ENCODE peak calls at places on chromosomes 12 and 14, in nine cellular contexts. V is WTC11; K is kidney tubule cell; O is gastrocnemius medialis; M is tibial artery; C is central memory CD4-positive, alpha-beta T cell; B is CD4-positive, CD25-positive, alpha-beta regulatory T cell; Z is NB4; A is AG08395. R is an unnamed sample.

GRCh38 chr12:2667716-2668440 is 126.9 kb upstream of the FKBP4 start:
- DNase-seq in V (peak), K (no peak), O (no peak), M (no peak), C (no peak), B (no peak), Z (no peak), A (no peak), R (no peak)

GRCh38 chr14:59267046-59267445 is 78.6 kb downstream of the DAAM1 start:
- DNase-seq in V (no peak), K (peak), O (no peak), M (no peak), C (no peak), B (peak), Z (no peak), A (no peak), R (no peak)

GRCh38 chr14:32469388-32470160 is 140.5 kb downstream of the AKAP6 start:
- DNase-seq in V (no peak), K (peak), O (no peak), M (no peak), C (no peak), B (peak), Z (peak), A (peak), R (peak)

GRCh38 chr12:52245259-52245961 is 12.4 kb downstream of the KRT7 start:
- DNase-seq in V (no peak), K (peak), O (peak), M (no peak), C (no peak), B (no peak), Z (no peak), A (no peak), R (no peak)

GRCh38 chr14:99188721-99189120 is 83.3 kb downstream of the BCL11B start:
- DNase-seq in V (peak), K (no peak), O (no peak), M (no peak), C (peak), B (peak), Z (no peak), A (no peak), R (no peak)

GRCh38 chr12:114226241-114226928 is 179.6 kb downstream of the TBX5 start:
- DNase-seq in V (peak), K (no peak), O (no peak), M (no peak), C (no peak), B (no peak), Z (peak), A (no peak), R (no peak)

GRCh38 chr14:43166163-43166562 is 1340.9 kb downstream of the FSCB start:
- DNase-seq in V (no peak), K (no peak), O (no peak), M (no peak), C (no peak), B (no peak), Z (no peak), A (no peak), R (no peak)

GRCh38 chr14:60485600-60486251 is at the start of gene C14orf39:
- DNase-seq in V (peak), K (no peak), O (no peak), M (no peak), C (no peak), B (no peak), Z (peak), A (no peak), R (peak)

GRCh38 chr14:92877757-92878431 is 45.1 kb upstream of the CHGA start:
- DNase-seq in V (peak), K (no peak), O (peak), M (no peak), C (no peak), B (no peak), Z (no peak), A (no peak), R (no peak)

GRCh38 chr12:6708968-6709394 is 8.4 kb upstream of the PIANP start:
- DNase-seq in V (no peak), K (no peak), O (no peak), M (no peak), C (peak), B (peak), Z (no peak), A (no peak), R (no peak)

GRCh38 chr12:65822732-65823480 is 1.4 kb upstream of the HMGA2 start:
- DNase-seq in V (peak), K (peak), O (no peak), M (no peak), C (no peak), B (peak), Z (peak), A (peak), R (peak)

GRCh38 chr12:11884661-11885060 is 186.1 kb upstream of the BCL2L14 start:
- DNase-seq in V (no peak), K (peak), O (no peak), M (no peak), C (no peak), B (no peak), Z (peak), A (no peak), R (no peak)

GRCh38 chr12:116601933-116602809 is 43.0 kb downstream of the MAP1LC3B2 start:
- DNase-seq in V (no peak), K (no peak), O (no peak), M (no peak), C (no peak), B (no peak), Z (peak), A (no peak), R (peak)

GRCh38 chr14:69321601-69322330 is 61.8 kb downstream of the GALNT16 start:
- DNase-seq in V (peak), K (no peak), O (no peak), M (peak), C (no peak), B (no peak), Z (no peak), A (no peak), R (no peak)

R was measured in fibroblast of gingiva.